ENCODE peak calls at places on chromosome 5, in eight cellular contexts. L is IMR-90, Z is brain microvascular endothelial cell, V is heart left ventricle, K is psoas muscle, C is AG04450, G is WERI-Rb-1, P is A549. A is an unnamed sample.

GRCh38 chr5:143678148-143678906 is 133.6 kb upstream of the HMHB1 start:
- DNase-seq in L (no peak), Z (no peak), V (no peak), K (no peak), C (no peak), G (no peak), P (no peak), A (no peak)

GRCh38 chr5:126921471-126922091 is 108.8 kb downstream of the MARCHF3 start:
- DNase-seq in L (no peak), Z (no peak), V (no peak), K (no peak), C (no peak), G (no peak), P (no peak), A (no peak)

GRCh38 chr5:4647056-4647455 is 493.1 kb upstream of the ADAMTS16 start:
- DNase-seq in L (no peak), Z (no peak), V (no peak), K (no peak), C (no peak), G (no peak), P (no peak), A (no peak)

GRCh38 chr5:20368581-20368980 is 380.6 kb upstream of the CDH18 start:
- DNase-seq in L (no peak), Z (no peak), V (no peak), K (no peak), C (no peak), G (no peak), P (no peak), A (no peak)

GRCh38 chr5:143258559-143259253 is 144.8 kb downstream of the NR3C1 start:
- DNase-seq in L (peak), Z (no peak), V (no peak), K (no peak), C (no peak), G (no peak), P (no peak), A (no peak)

GRCh38 chr5:154375331-154376008 is 70.3 kb upstream of the SAP30L start:
- DNase-seq in L (peak), Z (no peak), V (no peak), K (no peak), C (no peak), G (no peak), P (no peak), A (no peak)

GRCh38 chr5:77846422-77847128 is 70.4 kb upstream of the TBCA start:
- DNase-seq in L (no peak), Z (no peak), V (no peak), K (no peak), C (no peak), G (no peak), P (no peak), A (no peak)

GRCh38 chr5:32791536-32792240 is 80.6 kb downstream of the NPR3 start:
- DNase-seq in L (peak), Z (no peak), V (no peak), K (no peak), C (no peak), G (no peak), P (no peak), A (no peak)

GRCh38 chr5:169610606-169611005 is 26.5 kb upstream of the DOCK2 start:
- DNase-seq in L (peak), Z (no peak), V (no peak), K (no peak), C (no peak), G (no peak), P (no peak), A (no peak)

GRCh38 chr5:177338251-177339106 is 13.0 kb downstream of the LMAN2 start:
- DNase-seq in L (no peak), Z (no peak), V (no peak), K (no peak), C (no peak), G (no peak), P (no peak), A (no peak)

GRCh38 chr5:138334867-138335447 is 3.1 kb upstream of the FAM53C start:
- DNase-seq in L (peak), Z (no peak), V (no peak), K (no peak), C (no peak), G (no peak), P (peak), A (peak)

GRCh38 chr5:134611515-134611914 is 21.1 kb downstream of the SAR1B start:
- DNase-seq in L (no peak), Z (no peak), V (no peak), K (no peak), C (no peak), G (no peak), P (no peak), A (no peak)

GRCh38 chr5:40191041-40191550 is 488.6 kb upstream of the PTGER4 start:
- DNase-seq in L (no peak), Z (no peak), V (no peak), K (no peak), C (no peak), G (no peak), P (no peak), A (no peak)

GRCh38 chr5:63049935-63050334 is 471.3 kb downstream of the LRRC70 start:
- DNase-seq in L (no peak), Z (no peak), V (no peak), K (no peak), C (no peak), G (no peak), P (no peak), A (no peak)

GRCh38 chr5:115429345-115429940 is 115.1 kb downstream of the FEM1C start:
- DNase-seq in L (no peak), Z (no peak), V (no peak), K (no peak), C (no peak), G (no peak), P (no peak), A (no peak)

GRCh38 chr5:144567416-144567770 is 396.7 kb downstream of the KCTD16 start:
- DNase-seq in L (peak), Z (no peak), V (no peak), K (no peak), C (no peak), G (no peak), P (no peak), A (no peak)

GRCh38 chr5:179872356-179873160 is 13.9 kb upstream of the MRNIP start:
- DNase-seq in L (no peak), Z (no peak), V (no peak), K (no peak), C (no peak), G (no peak), P (no peak), A (no peak)

GRCh38 chr5:90590-91547 is 1.1 kb upstream of the PLEKHG4B start:
- DNase-seq in L (no peak), Z (peak), V (no peak), K (no peak), C (no peak), G (no peak), P (no peak), A (peak)

GRCh38 chr5:172870261-172870806 is 36.3 kb downstream of the ERGIC1 start:
- DNase-seq in L (peak), Z (peak), V (peak), K (peak), C (no peak), G (no peak), P (peak), A (peak)

GRCh38 chr5:137015540-137016116 is 483.5 kb downstream of the SPOCK1 start:
- DNase-seq in L (no peak), Z (no peak), V (no peak), K (no peak), C (no peak), G (no peak), P (no peak), A (no peak)

GRCh38 chr5:142095035-142095434 is 13.5 kb upstream of the NDFIP1 start:
- DNase-seq in L (no peak), Z (no peak), V (no peak), K (no peak), C (no peak), G (no peak), P (no peak), A (no peak)

GRCh38 chr5:69450116-69450515 is 35.2 kb downstream of the MARVELD2 start:
- DNase-seq in L (peak), Z (peak), V (no peak), K (no peak), C (peak), G (no peak), P (peak), A (no peak)

GRCh38 chr5:176573564-176574296 is 24.6 kb downstream of the CDHR2 start:
- DNase-seq in L (peak), Z (peak), V (peak), K (peak), C (peak), G (peak), P (peak), A (peak)

GRCh38 chr5:64330728-64331231 is 165.1 kb downstream of the RNF180 start:
- DNase-seq in L (no peak), Z (no peak), V (peak), K (peak), C (no peak), G (no peak), P (no peak), A (no peak)

GRCh38 chr5:122311888-122312669 is at the start of gene SNCAIP:
- DNase-seq in L (peak), Z (no peak), V (peak), K (peak), C (no peak), G (peak), P (peak), A (peak)

GRCh38 chr5:131230406-131230805 is 33.4 kb upstream of the CDC42SE2 start:
- DNase-seq in L (no peak), Z (no peak), V (no peak), K (no peak), C (no peak), G (no peak), P (no peak), A (no peak)

GRCh38 chr5:123701511-123702200 is 189.7 kb downstream of the CSNK1G3 start:
- DNase-seq in L (no peak), Z (no peak), V (no peak), K (no peak), C (no peak), G (no peak), P (no peak), A (no peak)

GRCh38 chr5:57680686-57681085 is 198.1 kb upstream of the ACTBL2 start:
- DNase-seq in L (no peak), Z (no peak), V (no peak), K (no peak), C (no peak), G (no peak), P (no peak), A (no peak)

GRCh38 chr5:5403736-5404135 is 18.7 kb upstream of the ICE1 start:
- DNase-seq in L (no peak), Z (no peak), V (no peak), K (no peak), C (no peak), G (no peak), P (no peak), A (no peak)

GRCh38 chr5:134115806-134116175 is 1.3 kb downstream of the TCF7 start:
- DNase-seq in L (no peak), Z (no peak), V (no peak), K (no peak), C (no peak), G (no peak), P (no peak), A (no peak)

GRCh38 chr5:120609570-120609969 is 145.5 kb downstream of the PRR16 start:
- DNase-seq in L (peak), Z (no peak), V (no peak), K (no peak), C (no peak), G (no peak), P (no peak), A (no peak)

GRCh38 chr5:120610145-120610544 is 146.0 kb downstream of the PRR16 start:
- DNase-seq in L (no peak), Z (no peak), V (no peak), K (no peak), C (no peak), G (no peak), P (no peak), A (no peak)

GRCh38 chr5:120604898-120605297 is 140.8 kb downstream of the PRR16 start:
- DNase-seq in L (peak), Z (peak), V (no peak), K (no peak), C (peak), G (no peak), P (no peak), A (no peak)

GRCh38 chr5:120600639-120601038 is 136.5 kb downstream of the PRR16 start:
- DNase-seq in L (no peak), Z (no peak), V (no peak), K (no peak), C (no peak), G (no peak), P (no peak), A (no peak)

GRCh38 chr5:120605325-120606079 is 141.4 kb downstream of the PRR16 start:
- DNase-seq in L (no peak), Z (no peak), V (no peak), K (no peak), C (no peak), G (no peak), P (no peak), A (no peak)
- H3K27ac ChIP-seq in L (peak), Z (peak), V (no peak), K (no peak), C (peak), G (no peak), P (no peak), A (no peak)

GRCh38 chr5:33936381-33937016 is at the start of gene RXFP3:
- DNase-seq in L (peak), Z (peak), V (peak), K (peak), C (no peak), G (no peak), P (no peak), A (peak)
- H3K4me3 ChIP-seq in L (peak), Z (peak), V (peak), K (peak), C (peak), G (peak), P (no peak), A (peak)

GRCh38 chr5:72587909-72588308 is 80.7 kb upstream of the ZNF366 start:
- DNase-seq in L (peak), Z (no peak), V (no peak), K (no peak), C (no peak), G (no peak), P (no peak), A (no peak)

GRCh38 chr5:72586788-72587530 is 79.7 kb upstream of the ZNF366 start:
- DNase-seq in L (peak), Z (peak), V (no peak), K (no peak), C (no peak), G (no peak), P (no peak), A (no peak)

GRCh38 chr5:72584466-72584865 is 77.3 kb upstream of the ZNF366 start:
- DNase-seq in L (no peak), Z (no peak), V (no peak), K (no peak), C (no peak), G (no peak), P (no peak), A (no peak)
- TF ChIP-seq CTCF in L (no peak), Z (no peak), V (no peak), K (no peak), C (no peak), G (no peak), P (no peak), A (no peak)

DNA sequence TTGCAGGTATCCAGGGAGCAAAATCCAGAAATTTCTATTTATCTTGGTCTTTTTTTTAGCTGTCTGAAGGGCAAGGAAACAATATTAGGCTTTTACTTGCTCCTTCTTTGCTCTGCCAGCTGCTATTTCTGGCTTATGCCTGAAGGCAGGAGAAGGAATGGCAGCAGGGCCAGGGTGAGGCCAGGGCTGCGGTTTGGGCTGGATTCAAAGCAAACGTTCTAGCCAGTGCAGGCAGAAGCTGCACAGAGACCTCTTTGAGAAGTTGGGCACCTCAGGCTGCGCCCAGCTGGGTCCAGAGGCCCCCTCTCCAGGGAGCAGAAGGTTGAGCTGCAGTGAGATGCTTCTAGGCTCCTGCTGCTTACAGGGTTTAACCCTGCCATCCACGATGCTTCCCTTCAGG is 201.1 kb downstream of the ADCY2 start:
- DNase-seq in L (no peak), Z (no peak), V (no peak), K (peak), C (no peak), G (no peak), P (no peak), A (no peak)
- H3K27ac ChIP-seq in L (no peak), Z (no peak), V (no peak), K (peak), C (no peak), G (no peak), P (no peak), A (no peak)

DNA sequence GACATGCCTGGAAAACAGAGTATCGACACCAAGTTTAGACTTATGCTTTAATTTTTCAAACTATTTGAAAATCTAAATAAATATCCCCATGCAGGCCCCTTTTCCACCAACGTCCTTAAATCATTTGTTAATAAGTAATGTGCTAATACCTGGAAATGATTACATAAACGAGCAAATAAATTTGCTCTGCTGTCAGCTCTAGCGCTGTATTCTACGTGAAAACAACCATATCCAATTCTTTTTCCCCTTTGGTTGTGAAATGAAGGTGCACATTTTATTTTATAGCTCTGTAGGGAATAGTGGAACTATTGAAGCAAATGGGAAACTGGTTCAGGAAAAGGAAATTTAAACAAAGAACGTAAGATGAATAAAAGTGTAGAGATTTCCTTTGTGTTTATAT is 137.7 kb upstream of the ZNF608 start:
- DNase-seq in L (no peak), Z (no peak), V (no peak), K (no peak), C (no peak), G (no peak), P (no peak), A (no peak)
- H3K4me3 ChIP-seq in L (no peak), Z (no peak), V (no peak), K (no peak), C (no peak), G (no peak), P (no peak), A (no peak)

GRCh38 chr5:112735702-112736101 is 2.0 kb upstream of the APC start:
- DNase-seq in L (peak), Z (no peak), V (no peak), K (no peak), C (no peak), G (no peak), P (no peak), A (no peak)

GRCh38 chr5:112737088-112737471 is 605 bp upstream of the APC start:
- DNase-seq in L (no peak), Z (no peak), V (no peak), K (no peak), C (no peak), G (no peak), P (no peak), A (no peak)

GRCh38 chr5:112738180-112738560 is 485 bp downstream of the APC start:
- DNase-seq in L (no peak), Z (peak), V (no peak), K (no peak), C (no peak), G (no peak), P (no peak), A (no peak)

GRCh38 chr5:112734597-112734996 is 3.1 kb upstream of the APC start:
- DNase-seq in L (no peak), Z (no peak), V (no peak), K (no peak), C (no peak), G (no peak), P (no peak), A (no peak)

DNA sequence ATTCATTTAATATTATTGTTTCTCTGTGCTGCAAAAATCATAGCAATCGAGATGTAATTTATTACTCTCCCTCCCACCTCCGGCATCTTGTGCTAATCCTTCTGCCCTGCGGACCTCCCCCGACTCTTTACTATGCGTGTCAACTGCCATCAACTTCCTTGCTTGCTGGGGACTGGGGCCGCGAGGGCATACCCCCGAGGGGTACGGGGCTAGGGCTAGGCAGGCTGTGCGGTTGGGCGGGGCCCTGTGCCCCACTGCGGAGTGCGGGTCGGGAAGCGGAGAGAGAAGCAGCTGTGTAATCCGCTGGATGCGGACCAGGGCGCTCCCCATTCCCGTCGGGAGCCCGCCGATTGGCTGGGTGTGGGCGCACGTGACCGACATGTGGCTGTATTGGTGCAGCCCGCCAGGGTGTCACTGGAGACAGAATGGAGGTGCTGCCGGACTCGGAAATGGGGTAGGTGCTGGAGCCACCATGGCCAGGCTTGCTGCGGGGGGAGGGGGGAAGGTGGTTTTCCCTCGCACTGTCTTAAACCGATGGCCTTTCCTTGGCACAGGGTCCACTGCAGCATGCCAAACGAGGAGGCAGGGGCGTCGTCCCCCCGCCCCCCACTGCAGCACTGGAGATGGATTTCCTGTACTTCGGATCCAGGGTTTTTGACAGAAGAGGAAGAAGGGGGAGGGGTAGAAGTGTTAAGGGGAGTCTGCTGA is at the start of gene APC:
- DNase-seq in L (peak), Z (peak), V (peak), K (peak), C (peak), G (peak), P (peak), A (peak)
- TF ChIP-seq CTCF in L (no peak), Z (peak), V (no peak), K (no peak), C (no peak), G (no peak), P (no peak), A (no peak)

GRCh38 chr5:132427285-132428146 is 58.0 kb downstream of the SLC22A5 start:
- DNase-seq in L (no peak), Z (no peak), V (peak), K (no peak), C (no peak), G (no peak), P (no peak), A (peak)

GRCh38 chr5:132426525-132427138 is 57.1 kb downstream of the SLC22A5 start:
- DNase-seq in L (peak), Z (peak), V (peak), K (peak), C (peak), G (no peak), P (peak), A (peak)

GRCh38 chr5:132424167-132424935 is 54.8 kb downstream of the SLC22A5 start:
- DNase-seq in L (no peak), Z (no peak), V (no peak), K (no peak), C (no peak), G (no peak), P (no peak), A (no peak)

GRCh38 chr5:132425009-132425937 is 55.8 kb downstream of the SLC22A5 start:
- DNase-seq in L (peak), Z (peak), V (no peak), K (no peak), C (no peak), G (no peak), P (no peak), A (peak)

DNA sequence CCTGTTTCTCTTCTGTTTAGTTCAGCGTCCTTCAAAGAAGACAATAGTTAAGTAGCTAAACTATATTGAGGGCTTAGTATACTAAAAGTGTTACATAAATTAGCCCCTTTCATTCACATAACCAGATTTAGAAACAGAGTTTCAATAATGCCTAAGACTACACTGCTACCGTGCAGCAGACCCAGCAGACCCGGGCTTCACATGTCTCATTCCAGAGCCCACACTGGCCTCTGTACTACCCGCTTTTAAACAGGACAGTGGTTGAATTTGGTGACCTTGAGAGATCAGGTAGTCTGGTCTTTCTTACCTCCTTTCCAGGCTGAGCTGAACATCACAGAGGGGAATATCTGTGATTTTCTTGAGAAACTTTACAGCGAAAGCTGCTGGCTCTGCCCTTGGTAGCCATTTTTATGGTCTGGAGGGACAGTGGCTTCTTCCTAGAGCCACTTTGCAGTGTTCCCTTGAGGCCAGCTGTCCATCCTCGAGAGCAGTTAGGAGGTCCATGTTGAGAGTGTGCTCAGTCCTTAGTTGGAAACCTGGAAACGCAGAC is 56.5 kb downstream of the SLC22A5 start:
- DNase-seq in L (no peak), Z (no peak), V (no peak), K (no peak), C (no peak), G (no peak), P (no peak), A (no peak)
- H3K27ac ChIP-seq in L (peak), Z (peak), V (peak), K (peak), C (peak), G (no peak), P (peak), A (peak)